ENCODE peak calls at places on chromosomes 6 and 20, in seven cellular contexts. B is hypothalamus; X is GM23338; H is fibroblast of mammary gland; K is activated naive CD4-positive, alpha-beta T cell treated with anti-CD3 and anti-CD28 coated beads for 36 hours; U is effector CD8-positive, alpha-beta T cell; N is activated CD4-positive, alpha-beta T cell treated with anti-CD3 and anti-CD28 coated beads for 36 hours. J is an unnamed sample.

GRCh38 chr6:73798592-73798991 is 102.6 kb downstream of the CD109 start:
- DNase-seq in B (no peak), X (peak), H (peak), K (peak), U (no peak), N (peak), J (peak)

GRCh38 chr6:14734052-14734415 is 511.8 kb upstream of the JARID2 start:
- DNase-seq in B (no peak), X (no peak), H (peak), K (no peak), U (no peak), N (peak), J (no peak)

GRCh38 chr6:164929155-164929977 is 380.0 kb downstream of the C6orf118 start:
- DNase-seq in B (no peak), X (no peak), H (no peak), K (no peak), U (no peak), N (no peak), J (no peak)

GRCh38 chr20:34712525-34713192 is 8.5 kb downstream of the TP53INP2 start:
- DNase-seq in B (no peak), X (no peak), H (no peak), K (no peak), U (no peak), N (no peak), J (no peak)

GRCh38 chr20:1185781-1186334 is 1.1 kb upstream of the TMEM74B start:
- DNase-seq in B (no peak), X (peak), H (peak), K (peak), U (peak), N (peak), J (peak)

GRCh38 chr6:149060300-149060984 is 257.1 kb upstream of the TAB2 start:
- DNase-seq in B (no peak), X (no peak), H (no peak), K (peak), U (peak), N (peak), J (no peak)

GRCh38 chr6:1885576-1886003 is 275.9 kb downstream of the FOXC1 start:
- DNase-seq in B (no peak), X (no peak), H (no peak), K (no peak), U (no peak), N (no peak), J (no peak)

GRCh38 chr6:129575378-129576118 is 134.4 kb downstream of the ARHGAP18 start:
- DNase-seq in B (no peak), X (peak), H (peak), K (no peak), U (no peak), N (no peak), J (peak)

GRCh38 chr6:4973415-4973814 is 30.4 kb downstream of the RPP40 start:
- DNase-seq in B (no peak), X (no peak), H (no peak), K (no peak), U (no peak), N (no peak), J (no peak)

GRCh38 chr6:5766260-5766659 is 240.5 kb downstream of the NRN1 start:
- DNase-seq in B (no peak), X (no peak), H (no peak), K (no peak), U (no peak), N (no peak), J (no peak)

GRCh38 chr20:25005661-25006060 is 13.1 kb upstream of the APMAP start:
- DNase-seq in B (no peak), X (no peak), H (no peak), K (no peak), U (no peak), N (no peak), J (no peak)

GRCh38 chr6:155158044-155158843 is 105.6 kb upstream of the CLDN20 start:
- DNase-seq in B (no peak), X (no peak), H (peak), K (no peak), U (no peak), N (no peak), J (peak)

GRCh38 chr6:11778648-11779307 is at the start of gene ADTRP:
- DNase-seq in B (no peak), X (no peak), H (no peak), K (no peak), U (no peak), N (no peak), J (no peak)

GRCh38 chr20:18645196-18645745 is 57.4 kb downstream of the DTD1 start:
- DNase-seq in B (no peak), X (peak), H (no peak), K (no peak), U (no peak), N (no peak), J (peak)

GRCh38 chr20:37877832-37878772 is 24.8 kb upstream of the VSTM2L start:
- DNase-seq in B (no peak), X (no peak), H (no peak), K (no peak), U (no peak), N (no peak), J (no peak)

GRCh38 chr6:169868458-169868857 is 117.0 kb downstream of the ERMARD start:
- DNase-seq in B (no peak), X (no peak), H (no peak), K (peak), U (no peak), N (peak), J (no peak)

GRCh38 chr20:19661717-19662637 is 96.1 kb upstream of the RIN2 start:
- DNase-seq in B (no peak), X (peak), H (peak), K (peak), U (peak), N (peak), J (peak)

GRCh38 chr6:96766769-96767168 is 70.5 kb downstream of the GPR63 start:
- DNase-seq in B (no peak), X (no peak), H (no peak), K (no peak), U (no peak), N (no peak), J (no peak)

GRCh38 chr6:57301755-57302154 is 15.7 kb upstream of the PRIM2 start:
- DNase-seq in B (no peak), X (no peak), H (no peak), K (no peak), U (no peak), N (no peak), J (no peak)

GRCh38 chr6:31615748-31616147 is 714 bp downstream of the AIF1 start:
- DNase-seq in B (no peak), X (peak), H (no peak), K (peak), U (peak), N (peak), J (no peak)

GRCh38 chr6:15066433-15067337 is 179.2 kb upstream of the JARID2 start:
- DNase-seq in B (no peak), X (no peak), H (peak), K (no peak), U (no peak), N (no peak), J (peak)

GRCh38 chr20:63530788-63531160 is 6.4 kb downstream of the PTK6 start:
- DNase-seq in B (no peak), X (no peak), H (no peak), K (no peak), U (no peak), N (peak), J (no peak)

GRCh38 chr6:53752856-53753255 is 41.9 kb upstream of the LRRC1 start:
- DNase-seq in B (no peak), X (no peak), H (peak), K (no peak), U (no peak), N (no peak), J (peak)

GRCh38 chr6:69232506-69233194 is 564.2 kb downstream of the LMBRD1 start:
- DNase-seq in B (peak), X (peak), H (peak), K (peak), U (no peak), N (peak), J (peak)